ENCODE peak calls at places on chromosomes 4 and X, in seven cellular contexts. D is pancreas, W is tibial artery, B is K562, I is gastrocnemius medialis, J is fibroblast of lung, H is tibial nerve. Y is an unnamed sample.
A peak's percentile ranks its signal among the peaks of the same experiment; 100 is the strongest.

GRCh38 chr4:178090640-178091411 is 648.6 kb upstream of the AGA start:
- DNase-seq in D (no peak), W (no peak), B (no peak), I (no peak), J (no peak), H (no peak), Y (no peak)

GRCh38 chr4:149738156-149738555 is 77.5 kb downstream of the IQCM start:
- DNase-seq in D (no peak), W (no peak), B (no peak), I (no peak), J (no peak), H (no peak), Y (no peak)

GRCh38 chrX:13890806-13891205 is 73.9 kb upstream of the GPM6B start:
- DNase-seq in D (no peak), W (no peak), B (no peak), I (no peak), J (no peak), H (no peak), Y (no peak)

GRCh38 chr4:53477038-53477565 is 99.7 kb downstream of the FIP1L1 start:
- DNase-seq in D (no peak), W (no peak), B (no peak), I (no peak), J (no peak), H (no peak), Y (no peak)

GRCh38 chr4:74990276-74990675 is 57.4 kb downstream of the PARM1 start:
- DNase-seq in D (no peak), W (no peak), B (no peak), I (no peak), J (no peak), H (no peak), Y (no peak)

GRCh38 chrX:148556498-148556897 is 56.1 kb downstream of the AFF2 start:
- DNase-seq in D (no peak), W (no peak), B (no peak), I (no peak), J (no peak), H (no peak), Y (no peak)

GRCh38 chr4:146582864-146583263 is 55.8 kb upstream of the POU4F2 start:
- DNase-seq in D (no peak), W (no peak), B (no peak), I (no peak), J (no peak), H (no peak), Y (no peak)

GRCh38 chrX:134683351-134683750 is 25.1 kb upstream of the PLAC1 start:
- DNase-seq in D (no peak), W (no peak), B (no peak), I (no peak), J (no peak), H (no peak), Y (no peak)

GRCh38 chr4:156779774-156780173 is 191.8 kb downstream of the PDGFC start:
- DNase-seq in D (no peak), W (no peak), B (no peak), I (no peak), J (peak; percentile 89), H (no peak), Y (no peak)

GRCh38 chr4:39046243-39046642 is 14.0 kb upstream of the TMEM156 start:
- DNase-seq in D (no peak), W (no peak), B (no peak), I (no peak), J (no peak), H (no peak), Y (no peak)

GRCh38 chrX:154002215-154002719 is 17.4 kb downstream of the IRAK1 start:
- DNase-seq in D (no peak), W (peak; percentile 31), B (peak; percentile 42), I (peak; percentile 53), J (peak; percentile 48), H (no peak), Y (no peak)

GRCh38 chrX:6095469-6095868 is 133.2 kb downstream of the NLGN4X start:
- DNase-seq in D (no peak), W (no peak), B (no peak), I (no peak), J (no peak), H (no peak), Y (no peak)

GRCh38 chr4:123672987-123673386 is 276.4 kb downstream of the SPRY1 start:
- DNase-seq in D (no peak), W (no peak), B (no peak), I (no peak), J (peak; percentile 61), H (no peak), Y (no peak)

GRCh38 chr4:104408893-104409292 is 85.8 kb downstream of the CXXC4 start:
- DNase-seq in D (no peak), W (no peak), B (no peak), I (no peak), J (no peak), H (no peak), Y (no peak)

GRCh38 chr4:142405021-142405991 is 440.8 kb downstream of the INPP4B start:
- DNase-seq in D (peak; percentile 23), W (peak; percentile 43), B (no peak), I (peak; percentile 54), J (peak; percentile 80), H (peak; percentile 39), Y (no peak)

GRCh38 chr4:136307765-136308164 is 1224.5 kb downstream of the PCDH18 start:
- DNase-seq in D (no peak), W (no peak), B (no peak), I (no peak), J (no peak), H (no peak), Y (no peak)

GRCh38 chr4:136306361-136306760 is 1225.9 kb downstream of the PCDH18 start:
- DNase-seq in D (no peak), W (no peak), B (no peak), I (no peak), J (no peak), H (no peak), Y (no peak)

GRCh38 chr4:136302566-136302965 is 1229.7 kb downstream of the PCDH18 start:
- DNase-seq in D (no peak), W (no peak), B (no peak), I (no peak), J (no peak), H (no peak), Y (no peak)

GRCh38 chr4:136301773-136302172 is 1230.5 kb downstream of the PCDH18 start:
- DNase-seq in D (no peak), W (no peak), B (no peak), I (no peak), J (no peak), H (no peak), Y (no peak)
- H3K27ac ChIP-seq in D (no peak overlapping the region), W (no peak overlapping the region), B (no peak overlapping the region), I (no peak overlapping the region), J (no peak overlapping the region), H (no peak overlapping the region), Y (no peak overlapping the region)

GRCh38 chrX:119970574-119970973 is 27.0 kb upstream of the NKAP start:
- DNase-seq in D (no peak), W (no peak), B (no peak), I (no peak), J (no peak), H (no peak), Y (no peak)
- H3K4me3 ChIP-seq in D (no peak overlapping the region), W (no peak overlapping the region), B (no peak overlapping the region), I (no peak overlapping the region), J (no peak overlapping the region), H (no peak overlapping the region), Y (no peak overlapping the region)

DNA sequence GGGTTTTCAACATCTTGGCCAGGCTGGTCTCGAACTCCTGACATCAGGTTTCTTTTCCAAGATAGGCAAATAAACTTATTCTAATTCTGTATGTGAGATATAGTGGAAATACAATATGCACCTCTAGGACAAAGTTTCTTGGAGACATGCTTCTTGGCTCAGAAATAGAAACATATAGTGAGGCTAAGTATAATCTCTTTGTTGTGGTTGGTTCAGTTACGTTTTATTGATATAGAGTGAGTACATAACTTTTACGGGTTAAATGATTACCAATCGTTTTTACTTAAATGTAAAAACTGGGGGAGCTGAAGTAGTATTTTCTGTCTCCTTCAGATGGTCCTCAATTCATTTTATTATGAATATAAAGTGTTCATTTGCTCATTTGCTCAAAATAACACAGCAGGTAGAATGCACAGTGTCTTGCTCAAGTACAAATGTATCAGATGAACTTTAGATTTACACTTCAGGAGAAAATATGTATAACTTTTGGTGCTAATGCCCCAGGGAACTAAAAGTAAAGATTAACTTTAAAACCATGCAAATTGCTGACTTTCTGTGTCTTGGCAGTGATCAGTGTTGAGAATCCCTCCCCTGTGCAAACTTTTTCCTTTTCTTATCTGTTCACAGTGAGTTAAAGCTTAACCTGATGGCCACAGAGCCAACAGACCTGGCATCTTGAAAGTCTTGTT is 77.6 kb downstream of the AFF1 start:
- DNase-seq in D (peak; percentile 59), W (no peak), B (no peak), I (no peak), J (no peak), H (no peak), Y (no peak)
- H3K27ac ChIP-seq in D (peak overlapping the region; percentile 98), W (peak overlapping the region; percentile 68), B (peak overlapping the region; percentile 25), I (peak overlapping the region; percentile 95), J (no peak overlapping the region), H (no peak overlapping the region), Y (peak overlapping the region; percentile 81)

GRCh38 chr4:125315571-125316390 is 1.0 kb downstream of the FAT4 start:
- DNase-seq in D (peak; percentile 26), W (no peak), B (no peak), I (peak; percentile 22), J (peak; percentile 61), H (peak; percentile 14), Y (no peak)
- H3K4me3 ChIP-seq in D (peak overlapping the region; percentile 82), W (peak overlapping the region; percentile 83), B (no peak overlapping the region), I (peak overlapping the region; percentile 95), J (peak overlapping the region; percentile 92), H (peak overlapping the region; percentile 92), Y (peak overlapping the region; percentile 73)

GRCh38 chr4:6727081-6727942 is 11.3 kb downstream of the BLOC1S4 start:
- DNase-seq in D (no peak), W (no peak), B (peak; percentile 41), I (no peak), J (no peak), H (no peak), Y (no peak)
- H3K27ac ChIP-seq in D (no peak overlapping the region), W (peak overlapping the region; percentile 60), B (no peak overlapping the region), I (no peak overlapping the region), J (no peak overlapping the region), H (peak overlapping the region; percentile 50), Y (no peak overlapping the region)

GRCh38 chr4:48047421-48047844 is 30.9 kb downstream of the NIPAL1 start:
- DNase-seq in D (no peak), W (no peak), B (no peak), I (no peak), J (no peak), H (no peak), Y (no peak)
- H3K4me3 ChIP-seq in D (no peak overlapping the region), W (no peak overlapping the region), B (no peak overlapping the region), I (peak overlapping the region; percentile 40), J (no peak overlapping the region), H (no peak overlapping the region), Y (no peak overlapping the region)

DNA sequence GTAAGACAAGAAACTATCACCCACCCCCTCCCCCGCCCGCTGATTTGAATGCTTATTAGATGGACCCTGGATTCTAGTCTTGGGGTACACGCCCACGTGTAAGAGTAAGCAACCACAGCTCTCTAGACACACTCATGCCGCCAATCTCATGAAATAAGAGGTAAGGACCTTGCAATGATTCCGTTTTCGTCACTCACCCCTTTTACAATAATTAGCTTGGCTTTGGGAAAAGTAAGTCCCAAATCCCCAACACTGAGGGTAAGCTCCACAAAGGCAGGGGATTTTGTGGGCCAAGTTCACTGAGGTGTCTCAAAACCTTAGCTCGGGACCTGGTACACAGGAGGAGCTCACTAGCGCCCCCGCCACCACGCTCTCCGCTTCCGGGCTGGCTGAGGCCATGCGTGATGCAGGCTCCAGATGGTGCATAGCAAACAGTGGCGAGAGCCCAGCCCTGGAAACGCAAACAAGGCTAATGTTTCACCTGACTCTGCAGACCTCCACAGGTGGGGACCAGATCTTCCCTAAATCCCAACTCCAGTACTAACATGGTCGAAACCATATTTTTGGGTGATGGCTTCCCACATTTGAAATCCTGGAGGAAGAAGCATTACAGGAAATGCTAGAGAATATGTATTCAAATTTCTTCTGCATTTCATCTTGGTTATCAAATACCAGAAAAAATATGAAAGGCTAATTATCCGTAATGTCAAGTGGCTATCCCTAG is 4.1 kb downstream of the PLAC8 start:
- DNase-seq in D (peak; percentile 87), W (peak; percentile 70), B (no peak), I (peak; percentile 70), J (peak; percentile 73), H (peak; percentile 73), Y (peak; percentile 87)
- H3K27ac ChIP-seq in D (peak overlapping the region; percentile 57), W (peak overlapping the region; percentile 22), B (no peak overlapping the region), I (peak overlapping the region; percentile 43), J (no peak overlapping the region), H (peak overlapping the region; percentile 78), Y (no peak overlapping the region)